ENCODE peak calls at places on chromosomes 7 and 10, in eight cellular contexts. Q, B, U, R, I, L, V and G are unnamed samples. For H3K4me1, the result is how much of the 10 kb centered on the place peaks cover.

GRCh38 chr10:91860885-91861284 is 48.4 kb downstream of the FGFBP3 start:
- DNase-seq in Q (no peak), B (no peak), U (no peak), R (no peak), I (no peak), L (no peak), V (no peak), G (no peak)

GRCh38 chr7:2212906-2213305 is 19.8 kb downstream of the MAD1L1 start:
- DNase-seq in Q (no peak), B (no peak), U (no peak), R (no peak), I (no peak), L (no peak), V (no peak), G (no peak)

GRCh38 chr7:100685049-100685605 is 8.9 kb downstream of the GIGYF1 start:
- DNase-seq in Q (no peak), B (no peak), U (no peak), R (peak), I (no peak), L (peak), V (no peak), G (no peak)

GRCh38 chr7:81627565-81628287 is 142.1 kb downstream of the HGF start:
- DNase-seq in Q (no peak), B (no peak), U (no peak), R (no peak), I (no peak), L (no peak), V (no peak), G (no peak)

GRCh38 chr10:110843031-110843430 is 28.7 kb upstream of the PDCD4 start:
- DNase-seq in Q (peak), B (no peak), U (no peak), R (no peak), I (no peak), L (no peak), V (no peak), G (no peak)

GRCh38 chr7:157561523-157561785 is 224.7 kb downstream of the DNAJB6 start:
- DNase-seq in Q (no peak), B (no peak), U (no peak), R (no peak), I (no peak), L (no peak), V (no peak), G (no peak)

GRCh38 chr7:70446448-70447143 is 685.3 kb upstream of the GALNT17 start:
- DNase-seq in Q (no peak), B (no peak), U (no peak), R (no peak), I (no peak), L (no peak), V (no peak), G (no peak)

GRCh38 chr10:7505196-7505595 is 94.4 kb upstream of the SFMBT2 start:
- DNase-seq in Q (no peak), B (no peak), U (no peak), R (no peak), I (no peak), L (no peak), V (no peak), G (no peak)

GRCh38 chr7:351681-352480 is 61.9 kb downstream of the FOXL3 start:
- DNase-seq in Q (no peak), B (no peak), U (no peak), R (no peak), I (no peak), L (no peak), V (no peak), G (no peak)

GRCh38 chr10:133441780-133442179 is 12.0 kb upstream of the SCART1 start:
- DNase-seq in Q (no peak), B (no peak), U (no peak), R (peak), I (no peak), L (no peak), V (no peak), G (no peak)

GRCh38 chr7:31986878-31987518 is 83.2 kb downstream of the PDE1C start:
- DNase-seq in Q (no peak), B (no peak), U (peak), R (no peak), I (no peak), L (no peak), V (no peak), G (no peak)

GRCh38 chr10:63264852-63265617 is 131.9 kb downstream of the NRBF2 start:
- DNase-seq in Q (no peak), B (no peak), U (peak), R (peak), I (peak), L (peak), V (peak), G (peak)

GRCh38 chr7:35576037-35576573 is 118.8 kb downstream of the HERPUD2 start:
- DNase-seq in Q (no peak), B (no peak), U (no peak), R (no peak), I (no peak), L (no peak), V (no peak), G (no peak)

GRCh38 chr10:85646312-85646711 is 720.3 kb downstream of the GRID1 start:
- DNase-seq in Q (no peak), B (no peak), U (peak), R (no peak), I (no peak), L (no peak), V (no peak), G (no peak)

GRCh38 chr7:35908305-35909223 is 107.7 kb downstream of the SEPTIN7 start:
- DNase-seq in Q (no peak), B (no peak), U (no peak), R (no peak), I (peak), L (no peak), V (no peak), G (no peak)

GRCh38 chr7:31028006-31028405 is 24.1 kb upstream of the ADCYAP1R1 start:
- DNase-seq in Q (no peak), B (no peak), U (no peak), R (no peak), I (no peak), L (no peak), V (no peak), G (no peak)

GRCh38 chr10:1669433-1669832 is 67.9 kb downstream of the ADARB2 start:
- DNase-seq in Q (no peak), B (no peak), U (no peak), R (no peak), I (no peak), L (no peak), V (no peak), G (no peak)

GRCh38 chr10:35533565-35533964 is 71.6 kb upstream of the GJD4 start:
- DNase-seq in Q (no peak), B (no peak), U (no peak), R (peak), I (no peak), L (no peak), V (no peak), G (no peak)

GRCh38 chr10:86188326-86188725 is 178.3 kb downstream of the GRID1 start:
- DNase-seq in Q (no peak), B (no peak), U (no peak), R (no peak), I (no peak), L (no peak), V (no peak), G (no peak)

GRCh38 chr7:14836571-14837189 is 65.9 kb downstream of the DGKB start:
- DNase-seq in Q (no peak), B (peak), U (no peak), R (no peak), I (peak), L (no peak), V (no peak), G (peak)

GRCh38 chr10:124648738-124649137 is 95.4 kb downstream of the FAM53B start:
- DNase-seq in Q (peak), B (no peak), U (no peak), R (peak), I (no peak), L (peak), V (no peak), G (no peak)

GRCh38 chr10:7162331-7162730 is 248.5 kb downstream of the SFMBT2 start:
- DNase-seq in Q (no peak), B (no peak), U (no peak), R (no peak), I (no peak), L (no peak), V (no peak), G (no peak)

GRCh38 chr10:44383749-44384600 is 922 bp downstream of the CXCL12 start:
- DNase-seq in Q (no peak), B (no peak), U (peak), R (peak), I (peak), L (no peak), V (no peak), G (no peak)

GRCh38 chr10:69362471-69362954 is 54.2 kb downstream of the TACR2 start:
- DNase-seq in Q (no peak), B (no peak), U (peak), R (peak), I (no peak), L (no peak), V (no peak), G (no peak)

GRCh38 chr7:134452419-134452827 is 6.5 kb downstream of the AKR1B1 start:
- DNase-seq in Q (no peak), B (no peak), U (no peak), R (no peak), I (no peak), L (no peak), V (no peak), G (no peak)

GRCh38 chr7:71272509-71273214 is 140.7 kb downstream of the GALNT17 start:
- DNase-seq in Q (no peak), B (no peak), U (no peak), R (no peak), I (no peak), L (no peak), V (no peak), G (no peak)

GRCh38 chr10:10517866-10518265 is 499.8 kb upstream of the CELF2 start:
- DNase-seq in Q (no peak), B (no peak), U (no peak), R (no peak), I (no peak), L (no peak), V (no peak), G (no peak)

GRCh38 chr10:114304566-114305421 is 65.7 kb downstream of the VWA2 start:
- DNase-seq in Q (no peak), B (no peak), U (peak), R (peak), I (peak), L (peak), V (no peak), G (no peak)

GRCh38 chr7:101816499-101817030 is 861 bp upstream of the CUX1 start:
- DNase-seq in Q (no peak), B (no peak), U (peak), R (peak), I (no peak), L (peak), V (no peak), G (no peak)
- H3K4me3 ChIP-seq in Q (peak), B (peak), U (peak), R (peak), I (peak), L (peak), V (peak), G (peak)

GRCh38 chr10:30433286-30433778 is 652 bp upstream of the MAP3K8 start:
- DNase-seq in Q (no peak), B (peak), U (peak), R (peak), I (peak), L (no peak), V (peak), G (no peak)

GRCh38 chr10:30433779-30434272 is at the start of gene MAP3K8:
- DNase-seq in Q (peak), B (peak), U (peak), R (peak), I (peak), L (peak), V (peak), G (no peak)

GRCh38 chr10:30430544-30431298 is 3.3 kb upstream of the MAP3K8 start:
- DNase-seq in Q (no peak), B (no peak), U (no peak), R (no peak), I (no peak), L (no peak), V (no peak), G (no peak)

GRCh38 chr10:30432631-30433285 is 1.2 kb upstream of the MAP3K8 start:
- DNase-seq in Q (no peak), B (peak), U (peak), R (no peak), I (peak), L (peak), V (no peak), G (no peak)

DNA sequence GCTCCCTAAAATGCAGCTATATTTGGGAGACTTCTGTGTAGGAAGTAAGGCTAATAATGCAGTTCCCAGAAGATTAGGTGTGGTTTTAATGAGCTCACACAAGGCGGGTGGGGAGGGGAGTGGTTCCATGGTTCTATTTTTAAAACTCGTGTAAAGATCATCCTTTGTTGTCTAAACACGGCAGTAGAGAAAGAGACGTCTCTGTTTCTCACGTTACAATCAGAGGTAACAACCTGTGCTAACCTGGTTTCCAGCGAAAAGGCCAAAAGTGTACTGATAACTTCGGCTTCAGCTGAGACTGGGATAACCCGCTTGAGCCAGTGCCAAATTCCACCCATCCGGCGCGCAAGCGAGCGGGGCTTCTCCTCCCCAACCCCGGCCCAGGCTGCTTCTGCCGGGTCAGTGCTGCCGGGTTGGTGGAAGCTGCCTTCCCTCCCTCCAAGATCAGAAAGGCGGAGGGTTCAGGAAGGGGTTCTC is 2.5 kb upstream of the MAP3K8 start:
- DNase-seq in Q (no peak), B (no peak), U (peak), R (no peak), I (peak), L (no peak), V (no peak), G (no peak)
- H3K4me1 ChIP-seq in Q (under half), B (under half), U (under half), R (under half), I (under half), L (under half), V (half or more), G (under half)

GRCh38 chr7:54780490-54780889 is 21.5 kb upstream of the SEC61G start:
- DNase-seq in Q (no peak), B (no peak), U (no peak), R (no peak), I (no peak), L (no peak), V (no peak), G (no peak)
- TF ChIP-seq REST in Q (no peak), B (no peak), U (no peak), R (no peak), I (no peak), L (no peak), V (no peak), G (no peak)

GRCh38 chr7:7569113-7569527 is 2.4 kb downstream of the MIOS start:
- DNase-seq in Q (peak), B (no peak), U (no peak), R (no peak), I (no peak), L (no peak), V (no peak), G (no peak)
- H3K4me3 ChIP-seq in Q (peak), B (no peak), U (no peak), R (no peak), I (peak), L (no peak), V (no peak), G (no peak)

DNA sequence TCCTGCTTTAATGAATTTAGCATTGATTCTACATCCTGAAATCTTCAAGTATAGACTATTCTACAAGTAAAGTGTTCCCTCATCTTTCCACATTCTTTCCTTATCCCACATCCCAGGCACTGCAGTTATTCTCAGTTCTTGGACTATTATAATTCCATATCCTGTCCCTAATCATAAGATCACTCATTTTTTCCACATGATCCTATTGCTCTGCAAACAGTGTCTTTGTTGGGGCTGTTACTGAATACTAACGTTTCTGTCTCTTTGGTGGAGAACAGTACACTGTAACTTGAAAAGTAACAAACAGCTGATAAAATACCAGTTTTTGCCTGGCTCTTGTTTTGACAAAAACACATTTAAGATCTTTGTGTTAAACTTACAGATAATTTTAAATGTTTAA is 769.9 kb downstream of the MAGI2 start:
- DNase-seq in Q (no peak), B (no peak), U (no peak), R (no peak), I (no peak), L (no peak), V (no peak), G (no peak)
- H3K4me1 ChIP-seq in Q (under half), B (under half), U (under half), R (under half), I (under half), L (under half), V (under half), G (under half)